ENCODE peak calls at places on chromosomes 16 and 17, in ten cellular contexts. D is osteoblast, V is ascending aorta, L is cardiac muscle cell, A is lower lobe of right lung, Z is Peyer's patch, W is pancreas, J is body of pancreas, E is breast epithelium, M is heart right ventricle. G is an unnamed sample.

GRCh38 chr17:69093279-69093789 is 32.6 kb upstream of the ABCA9 start:
- DNase-seq in Z (no peak), V (no peak), E (no peak), M (no peak), W (no peak), A (no peak), D (no peak), L (no peak), J (peak; percentile 16), G (no peak)

GRCh38 chr17:7745748-7746470 is 28.4 kb downstream of the DNAH2 start:
- DNase-seq in E (no peak), Z (no peak), A (no peak), D (peak; percentile 92), M (no peak), L (no peak), V (peak; percentile 76), W (peak; percentile 15), J (no peak), G (peak; percentile 82)

GRCh38 chr17:37146578-37147119 is 197.9 kb downstream of the AATF start:
- DNase-seq in J (no peak), Z (no peak), D (no peak), L (no peak), M (no peak), W (no peak), V (no peak), A (no peak), E (no peak), G (no peak)

GRCh38 chr17:72297326-72298115 is 176.7 kb downstream of the SOX9 start:
- DNase-seq in V (no peak), J (no peak), D (peak; percentile 77), Z (no peak), W (no peak), L (no peak), E (no peak), M (peak; percentile 17), A (no peak), G (peak; percentile 62)

GRCh38 chr17:4658478-4659305 is 17.2 kb upstream of the ALOX15 start:
- DNase-seq in J (no peak), A (no peak), W (no peak), E (no peak), D (peak; percentile 92), Z (no peak), L (no peak), M (no peak), V (no peak), G (no peak)

GRCh38 chr17:2025220-2025621 is at the start of gene RTN4RL1:
- DNase-seq in M (peak; percentile 76), W (peak; percentile 79), Z (peak; percentile 79), A (peak; percentile 84), D (peak; percentile 96), J (peak; percentile 64), L (peak; percentile 92), E (peak; percentile 72), V (peak; percentile 78), G (peak; percentile 94)

GRCh38 chr16:88772871-88773811 is 11.9 kb downstream of the PIEZO1 start:
- DNase-seq in Z (no peak), L (peak; percentile 85), J (peak; percentile 48), W (no peak), V (peak; percentile 82), A (peak; percentile 47), M (peak; percentile 51), E (peak; percentile 55), D (peak; percentile 97), G (peak; percentile 78)

GRCh38 chr17:21545051-21545450 is 147.3 kb upstream of the KCNJ18 start:
- DNase-seq in M (no peak), A (no peak), V (no peak), E (no peak), J (no peak), D (no peak), Z (no peak), W (no peak), L (no peak), G (no peak)

GRCh38 chr16:16018705-16019104 is 69.3 kb downstream of the ABCC1 start:
- DNase-seq in E (no peak), W (no peak), Z (no peak), M (no peak), D (no peak), V (no peak), J (no peak), L (no peak), A (no peak), G (no peak)

GRCh38 chr16:4682616-4683254 is 10.6 kb upstream of the NUDT16L1 start:
- DNase-seq in W (peak; percentile 63), L (peak; percentile 42), E (no peak), V (no peak), D (peak; percentile 92), J (peak; percentile 22), M (peak; percentile 18), Z (peak; percentile 67), A (peak; percentile 76), G (peak; percentile 35)

GRCh38 chr16:28984091-28984490 is 761 bp upstream of the LAT start:
- DNase-seq in Z (no peak), V (no peak), D (peak; percentile 36), M (no peak), W (no peak), E (no peak), A (no peak), L (no peak), J (no peak), G (no peak)

GRCh38 chr17:69485126-69485724 is 70.7 kb downstream of the MAP2K6 start:
- DNase-seq in M (no peak), Z (no peak), A (no peak), D (no peak), W (no peak), L (no peak), V (no peak), J (no peak), E (no peak), G (no peak)

GRCh38 chr17:38742431-38743308 is 5.5 kb downstream of the PCGF2 start:
- DNase-seq in L (no peak), V (peak; percentile 83), A (no peak), E (no peak), M (no peak), Z (peak; percentile 71), W (peak; percentile 35), J (peak; percentile 76), D (peak; percentile 96), G (peak; percentile 72)

GRCh38 chr17:15920758-15921239 is 24.1 kb upstream of the ADORA2B start:
- DNase-seq in J (no peak), L (no peak), V (no peak), E (peak; percentile 41), Z (no peak), M (no peak), A (no peak), W (peak; percentile 48), D (peak; percentile 97), G (peak; percentile 90)

GRCh38 chr17:51164911-51165679 is 1.1 kb upstream of the NME2 start:
- DNase-seq in L (no peak), W (no peak), V (no peak), Z (no peak), A (no peak), D (peak; percentile 34), M (no peak), E (no peak), J (no peak), G (peak; percentile 19)

GRCh38 chr17:82328141-82328993 is 5.2 kb downstream of the SECTM1 start:
- DNase-seq in D (peak; percentile 90), A (no peak), L (no peak), V (no peak), Z (peak; percentile 91), J (no peak), E (no peak), W (peak; percentile 59), M (no peak), G (no peak)

GRCh38 chr16:81940781-81941560 is 70.3 kb downstream of the SDR42E1 start:
- DNase-seq in V (no peak), J (no peak), A (no peak), D (no peak), Z (no peak), M (no peak), W (no peak), E (no peak), L (peak; percentile 23), G (peak; percentile 67)

GRCh38 chr17:45305532-45306087 is 11.2 kb downstream of the MAP3K14 start:
- DNase-seq in J (no peak), L (no peak), V (no peak), M (no peak), E (no peak), Z (no peak), D (peak; percentile 62), W (no peak), A (no peak), G (no peak)
- H3K4me1 ChIP-seq in J (peaks cover 68% of the 10 kb centered on the region), L (no peaks in the 10 kb centered on the region), V (peaks cover 30% of the 10 kb centered on the region), M (peaks cover 65% of the 10 kb centered on the region), E (peaks cover 3% of the 10 kb centered on the region), Z (peaks cover 32% of the 10 kb centered on the region), D (peaks cover 37% of the 10 kb centered on the region), W (peaks cover 46% of the 10 kb centered on the region), A (peaks cover 80% of the 10 kb centered on the region), G (no peaks in the 10 kb centered on the region)

GRCh38 chr16:52068447-52069074 is 478.4 kb downstream of the TOX3 start:
- DNase-seq in M (no peak), D (no peak), V (no peak), W (no peak), E (no peak), L (peak; percentile 51), A (no peak), J (peak; percentile 53), Z (peak; percentile 59), G (peak; percentile 67)
- TF ChIP-seq CTCF in M (peak; percentile 26), D (no peak), V (no peak), W (peak; percentile 20), E (no peak), L (no peak), A (peak; percentile 15), J (peak; percentile 24), Z (peak; percentile 61), G (peak; percentile 60)

GRCh38 chr17:17837966-17838962 is 1.5 kb upstream of the SREBF1 start:
- DNase-seq in A (peak; percentile 79), Z (no peak), W (no peak), J (peak; percentile 70), E (no peak), M (peak; percentile 52), D (peak; percentile 89), V (no peak), L (no peak), G (peak; percentile 73)
- H3K4me1 ChIP-seq in A (peaks cover 82% of the 10 kb centered on the region), Z (peaks cover 20% of the 10 kb centered on the region), W (peaks cover 60% of the 10 kb centered on the region), J (peaks cover 89% of the 10 kb centered on the region), E (peaks cover 12% of the 10 kb centered on the region), M (peaks cover 68% of the 10 kb centered on the region), D (peaks cover 51% of the 10 kb centered on the region), V (peaks cover 53% of the 10 kb centered on the region), L (peaks cover 56% of the 10 kb centered on the region), G (peaks cover 71% of the 10 kb centered on the region)

DNA sequence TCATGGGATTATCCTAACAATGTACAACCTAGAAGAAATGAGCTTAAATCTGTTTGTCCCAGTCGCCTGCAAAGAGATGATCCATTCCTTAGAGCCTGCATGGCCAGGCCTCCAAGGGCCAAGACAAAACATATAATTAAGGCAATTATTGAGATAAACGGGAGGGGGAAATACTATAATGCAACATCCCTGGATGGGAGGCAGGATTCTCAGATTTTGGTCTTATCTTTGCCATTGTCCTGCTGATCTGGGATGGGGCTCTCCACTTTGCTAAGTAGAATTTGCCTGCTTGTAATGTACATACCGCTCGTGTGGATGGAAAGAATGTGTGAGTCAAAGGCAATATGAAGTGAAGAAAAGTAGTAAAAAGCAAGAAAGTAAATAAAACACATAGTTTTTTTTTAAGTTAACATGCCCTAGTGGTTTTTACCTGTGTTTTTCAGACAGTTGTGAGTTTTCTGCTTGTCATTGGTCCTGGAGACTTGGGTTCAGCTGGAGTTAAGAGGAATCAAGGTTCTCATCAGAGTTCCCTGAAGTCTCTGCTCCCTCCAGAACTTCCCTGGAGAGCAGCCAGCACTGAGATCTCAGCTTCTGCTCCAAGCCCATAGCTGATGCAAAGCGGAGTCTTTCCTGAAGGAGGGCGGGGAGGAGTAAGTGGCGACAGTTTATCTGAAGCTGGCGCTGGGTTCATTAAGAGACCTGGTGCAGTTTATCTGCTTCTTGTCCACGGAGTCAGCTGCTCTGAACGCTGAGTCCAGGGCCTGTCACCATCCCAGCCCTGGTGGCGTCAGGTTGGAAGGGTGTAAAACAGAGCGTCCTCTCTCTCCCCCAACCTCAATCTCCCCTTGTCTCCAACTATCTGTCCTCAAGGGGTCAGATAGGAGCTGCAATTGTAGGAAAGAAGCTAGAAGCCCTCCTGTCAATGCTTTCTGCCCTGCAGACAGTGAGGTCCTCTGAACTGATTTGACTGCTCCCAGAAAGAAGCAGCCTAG is 30.1 kb downstream of the HOXB1 start:
- DNase-seq in E (no peak), Z (no peak), J (no peak), M (no peak), W (no peak), L (peak; percentile 95), V (no peak), D (no peak), A (no peak), G (no peak)
- TF ChIP-seq CTCF in E (no peak), Z (peak; percentile 35), J (no peak), M (no peak), W (no peak), L (peak; percentile 31), V (no peak), D (no peak), A (no peak), G (no peak)

G was measured in A673.